ENCODE peak calls at places on chromosomes 4 and X, in four cellular contexts. One of them, this sample, is unnamed.

GRCh38 chr4:122783301-122784215 is 43.1 kb upstream of the FGF2 start:
- DNase-seq in T-helper 22 cell: no peak
- DNase-seq in A549: peak
- DNase-seq in ascending aorta: peak
- DNase-seq in this sample: peak

GRCh38 chr4:81427605-81427922 is 44.1 kb downstream of the RASGEF1B start:
- DNase-seq in T-helper 22 cell: no peak
- DNase-seq in A549: no peak
- DNase-seq in ascending aorta: no peak
- DNase-seq in this sample: peak

GRCh38 chr4:71361476-71361875 is 22.7 kb downstream of the SLC4A4 start:
- DNase-seq in T-helper 22 cell: no peak
- DNase-seq in A549: no peak
- DNase-seq in ascending aorta: no peak
- DNase-seq in this sample: no peak

GRCh38 chr4:39539026-39539690 is 11.9 kb upstream of the UGDH start:
- DNase-seq in T-helper 22 cell: no peak
- DNase-seq in A549: peak
- DNase-seq in ascending aorta: no peak
- DNase-seq in this sample: peak

GRCh38 chr4:71262161-71262560 is 76.7 kb upstream of the SLC4A4 start:
- DNase-seq in T-helper 22 cell: no peak
- DNase-seq in A549: no peak
- DNase-seq in ascending aorta: no peak
- DNase-seq in this sample: peak

GRCh38 chr4:74499986-74500781 is 55.2 kb downstream of the AREG start:
- DNase-seq in T-helper 22 cell: no peak
- DNase-seq in A549: no peak
- DNase-seq in ascending aorta: no peak
- DNase-seq in this sample: peak

GRCh38 chrX:10811093-10811492 is 190.7 kb upstream of the MID1 start:
- DNase-seq in T-helper 22 cell: no peak
- DNase-seq in A549: no peak
- DNase-seq in ascending aorta: no peak
- DNase-seq in this sample: no peak

GRCh38 chrX:29903365-29903764 is 312.0 kb upstream of the MAGEB2 start:
- DNase-seq in T-helper 22 cell: no peak
- DNase-seq in A549: peak
- DNase-seq in ascending aorta: no peak
- DNase-seq in this sample: no peak

GRCh38 chrX:154096140-154097002 is 1.1 kb downstream of the MECP2 start:
- DNase-seq in T-helper 22 cell: no peak
- DNase-seq in A549: peak
- DNase-seq in ascending aorta: no peak
- DNase-seq in this sample: no peak

GRCh38 chrX:44675364-44676024 is 132.8 kb upstream of the FUNDC1 start:
- DNase-seq in T-helper 22 cell: no peak
- DNase-seq in A549: peak
- DNase-seq in ascending aorta: no peak
- DNase-seq in this sample: peak

GRCh38 chr4:105194328-105195231 is 47.9 kb downstream of the TET2 start:
- DNase-seq in T-helper 22 cell: no peak
- DNase-seq in A549: no peak
- DNase-seq in ascending aorta: no peak
- DNase-seq in this sample: peak

GRCh38 chrX:16646366-16647168 is 3.4 kb upstream of the S100G start:
- DNase-seq in T-helper 22 cell: no peak
- DNase-seq in A549: no peak
- DNase-seq in ascending aorta: no peak
- DNase-seq in this sample: no peak

GRCh38 chr4:118086334-118086733 is 52.0 kb downstream of the NDST3 start:
- DNase-seq in T-helper 22 cell: no peak
- DNase-seq in A549: no peak
- DNase-seq in ascending aorta: no peak
- DNase-seq in this sample: no peak

GRCh38 chrX:110915579-110915978 is 120.0 kb upstream of the CHRDL1 start:
- DNase-seq in T-helper 22 cell: no peak
- DNase-seq in A549: no peak
- DNase-seq in ascending aorta: no peak
- DNase-seq in this sample: no peak

GRCh38 chrX:147550217-147550616 is 361.5 kb upstream of the FMR1 start:
- DNase-seq in T-helper 22 cell: no peak
- DNase-seq in A549: no peak
- DNase-seq in ascending aorta: no peak
- DNase-seq in this sample: no peak

GRCh38 chr4:51842167-51842553 is 793 bp upstream of the DCUN1D4 start:
- DNase-seq in T-helper 22 cell: no peak
- DNase-seq in A549: peak
- DNase-seq in ascending aorta: no peak
- DNase-seq in this sample: no peak

This sample was measured in brain microvascular endothelial cell.